ENCODE peak calls at places on chromosomes 2 and 18, in six cellular contexts. R, I, O, Q, G and T are unnamed samples.

GRCh38 chr2:197360744-197361156 is 50.2 kb upstream of the ANKRD44 start:
- DNase-seq in O (no peak), Q (peak; percentile 83), G (peak; percentile 79), I (no peak), R (no peak), T (peak; percentile 60)

GRCh38 chr2:16546128-16546754 is 119.4 kb downstream of the CYRIA start:
- DNase-seq in Q (peak; percentile 30), R (no peak), G (peak; percentile 46), I (no peak), O (no peak), T (peak; percentile 69)

GRCh38 chr2:48131503-48132293 is 225.4 kb upstream of the FBXO11 start:
- DNase-seq in I (no peak), O (no peak), G (peak; percentile 81), Q (peak; percentile 65), R (no peak), T (peak; percentile 52)

GRCh38 chr2:101435011-101435862 is 39.7 kb downstream of the RFX8 start:
- DNase-seq in G (peak; percentile 32), I (no peak), O (no peak), R (no peak), Q (peak; percentile 77), T (peak; percentile 70)

GRCh38 chr2:10557506-10558265 is 109.6 kb upstream of the ODC1 start:
- DNase-seq in O (no peak), Q (no peak), I (no peak), G (no peak), R (no peak), T (no peak)

GRCh38 chr2:33412920-33413319 is 63.5 kb upstream of the RASGRP3 start:
- DNase-seq in Q (peak; percentile 70), I (no peak), G (peak; percentile 71), O (no peak), R (peak; percentile 55), T (peak; percentile 38)

GRCh38 chr2:176120369-176121307 is 1.9 kb upstream of the HOXD9 start:
- DNase-seq in R (no peak), G (no peak), Q (no peak), I (no peak), O (no peak), T (no peak)

GRCh38 chr2:61253136-61253535 is 91.1 kb downstream of the C2orf74 start:
- DNase-seq in O (no peak), I (no peak), G (peak; percentile 21), Q (peak; percentile 20), R (no peak), T (no peak)

GRCh38 chr2:187390891-187391290 is 57.2 kb downstream of the CALCRL start:
- DNase-seq in G (peak; percentile 89), Q (peak; percentile 91), O (no peak), I (no peak), R (peak; percentile 13), T (no peak)

GRCh38 chr2:222892321-222892720 is 31.5 kb downstream of the ACSL3 start:
- DNase-seq in Q (peak; percentile 45), O (no peak), I (no peak), R (no peak), G (no peak), T (no peak)

GRCh38 chr2:207951734-207952480 is 73.4 kb downstream of the PLEKHM3 start:
- DNase-seq in Q (no peak), G (no peak), O (no peak), R (no peak), I (no peak), T (no peak)

GRCh38 chr18:62832282-62832681 is 116.9 kb downstream of the PHLPP1 start:
- DNase-seq in R (no peak), I (no peak), O (no peak), G (no peak), Q (no peak), T (no peak)

GRCh38 chr2:240917684-240918257 is 11.6 kb downstream of the CROCC2 start:
- DNase-seq in G (peak; percentile 24), I (peak; percentile 13), Q (peak; percentile 7), R (no peak), O (no peak), T (no peak)

GRCh38 chr2:85245891-85246290 is 81.9 kb downstream of the TGOLN2 start:
- DNase-seq in O (no peak), I (no peak), R (no peak), G (peak; percentile 59), Q (peak; percentile 23), T (no peak)

GRCh38 chr2:15617778-15618448 is 26.2 kb downstream of the DDX1 start:
- DNase-seq in Q (no peak), I (no peak), G (no peak), R (no peak), O (no peak), T (no peak)

GRCh38 chr2:55807900-55808299 is 114.3 kb upstream of the PNPT1 start:
- DNase-seq in G (no peak), R (no peak), Q (no peak), I (no peak), O (no peak), T (no peak)

GRCh38 chr2:196262606-196263005 is 91.2 kb upstream of the STK17B start:
- DNase-seq in O (no peak), Q (no peak), I (no peak), G (no peak), R (no peak), T (no peak)

GRCh38 chr18:59311631-59312030 is 6.8 kb downstream of the CPLX4 start:
- DNase-seq in Q (peak; percentile 16), I (no peak), G (peak; percentile 65), O (no peak), R (no peak), T (peak; percentile 13)

GRCh38 chr18:76803413-76803812 is 18.9 kb upstream of the ZNF236 start:
- DNase-seq in I (no peak), G (no peak), O (no peak), Q (no peak), R (no peak), T (no peak)

GRCh38 chr18:76805221-76805620 is 17.1 kb upstream of the ZNF236 start:
- DNase-seq in R (no peak), Q (peak; percentile 42), G (peak; percentile 73), O (no peak), I (no peak), T (no peak)

GRCh38 chr18:76806301-76806700 is 16.1 kb upstream of the ZNF236 start:
- DNase-seq in I (no peak), Q (no peak), G (no peak), O (no peak), R (no peak), T (no peak)

GRCh38 chr18:76803814-76804213 is 18.5 kb upstream of the ZNF236 start:
- DNase-seq in I (peak; percentile 36), O (peak; percentile 67), G (peak; percentile 75), R (peak; percentile 55), Q (peak; percentile 40), T (peak; percentile 20)

DNA sequence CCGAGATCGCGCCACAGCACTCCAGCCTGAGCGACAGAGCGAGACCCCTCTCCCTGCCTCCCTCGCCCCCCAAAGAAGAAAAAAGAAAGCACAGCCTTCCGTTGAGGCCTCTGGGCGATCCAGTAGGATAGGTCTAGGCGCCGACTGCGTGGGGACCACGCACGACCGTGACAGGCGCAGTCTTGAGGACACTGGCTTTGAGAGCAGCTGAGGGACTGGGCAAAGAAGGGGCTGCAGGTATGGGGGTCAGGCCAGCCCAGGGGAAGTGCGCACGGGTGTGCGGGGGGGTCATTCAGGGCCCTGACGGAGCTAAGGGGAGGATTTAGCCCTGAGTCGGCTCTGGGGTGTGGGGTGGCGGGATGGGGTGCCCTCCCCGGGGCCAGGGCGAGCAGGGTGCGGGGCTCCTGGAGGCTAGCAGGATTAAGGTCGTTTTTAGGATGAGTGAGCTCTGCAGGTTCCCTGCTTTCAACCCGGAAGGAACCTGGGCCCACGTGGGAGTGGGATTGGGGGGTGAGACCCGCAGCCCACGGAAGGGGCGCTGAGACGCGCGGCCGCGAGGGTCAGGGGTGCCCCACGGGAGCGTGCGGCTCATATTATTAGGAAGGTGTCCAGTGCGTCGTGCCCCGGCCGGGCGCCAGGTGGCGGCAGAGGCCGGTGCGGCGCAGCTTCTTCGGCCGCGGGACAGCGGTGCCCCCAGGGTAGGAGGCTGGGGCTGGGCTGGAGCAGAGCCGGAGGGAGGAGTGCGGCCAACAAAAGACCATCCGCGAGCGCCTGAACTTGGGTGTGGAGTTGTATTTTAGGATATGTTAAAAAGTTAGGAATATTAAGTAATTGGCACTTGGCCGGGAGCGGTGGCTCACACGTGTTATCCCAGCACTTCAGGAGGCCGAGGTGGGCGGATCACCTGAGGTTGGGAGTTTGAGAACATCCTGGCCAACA is 20.5 kb upstream of the ZNF236 start:
- DNase-seq in Q (peak; percentile 35), I (peak; percentile 59), G (peak; percentile 62), O (peak; percentile 71), R (peak; percentile 70), T (no peak)
- H3K4me3 ChIP-seq in Q (peak overlapping the region; percentile 33), I (peak overlapping the region; percentile 54), G (peak overlapping the region; percentile 59), O (peak overlapping the region; percentile 41), R (peak overlapping the region; percentile 56), T (peak overlapping the region; percentile 39)

GRCh38 chr2:234450431-234451095 is 46.3 kb downstream of the ARL4C start:
- DNase-seq in G (no peak), I (no peak), R (no peak), O (no peak), Q (no peak), T (no peak)

GRCh38 chr2:234454433-234454832 is 42.4 kb downstream of the ARL4C start:
- DNase-seq in Q (no peak), R (no peak), O (no peak), G (no peak), I (no peak), T (no peak)

GRCh38 chr2:234451242-234451641 is 45.6 kb downstream of the ARL4C start:
- DNase-seq in Q (peak; percentile 61), G (no peak), R (no peak), O (no peak), I (no peak), T (no peak)

GRCh38 chr2:234453216-234453615 is 43.7 kb downstream of the ARL4C start:
- DNase-seq in O (no peak), R (no peak), I (no peak), Q (peak; percentile 40), G (no peak), T (no peak)

GRCh38 chr2:234451852-234452625 is 44.8 kb downstream of the ARL4C start:
- DNase-seq in G (peak; percentile 92), O (no peak), R (peak; percentile 34), Q (peak; percentile 98), I (no peak), T (peak; percentile 64)
- H3K4me3 ChIP-seq in G (no peak overlapping the region), O (no peak overlapping the region), R (no peak overlapping the region), Q (no peak overlapping the region), I (no peak overlapping the region), T (no peak overlapping the region)

DNA sequence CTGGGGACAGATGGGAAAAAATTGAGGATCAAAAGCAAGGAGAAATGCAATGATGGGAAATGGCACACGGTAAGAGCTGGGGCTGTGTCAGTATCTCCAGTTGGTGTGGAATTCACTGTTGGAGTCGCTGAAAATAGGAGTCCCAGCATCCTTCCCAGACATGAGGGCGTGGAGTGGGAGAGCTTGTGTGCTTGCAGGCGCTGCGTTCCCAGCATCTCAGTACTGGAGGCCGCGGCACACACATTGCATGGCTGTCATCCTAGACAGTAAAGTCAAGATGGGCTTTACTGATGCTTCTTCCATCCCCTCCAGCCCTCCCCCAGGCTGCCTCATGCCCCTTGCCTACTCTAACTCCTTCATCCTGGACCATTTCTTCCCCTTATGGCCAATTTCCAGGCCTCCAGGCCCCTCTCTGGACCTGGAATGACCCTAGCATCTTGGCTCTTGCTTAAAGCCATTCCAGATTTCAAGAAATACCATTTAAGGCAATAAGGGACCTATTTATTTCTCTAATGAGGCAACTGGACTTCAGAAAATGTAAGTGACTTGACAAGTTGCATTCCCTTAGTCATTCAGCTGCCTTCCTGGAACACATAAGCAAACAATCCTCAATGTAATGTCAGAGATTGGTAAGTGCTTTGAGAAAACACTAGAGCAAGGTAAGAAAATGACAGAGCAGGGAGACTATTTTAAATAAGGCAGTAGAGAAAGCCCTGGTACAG is 70.5 kb upstream of the TTC39C start:
- DNase-seq in R (no peak), O (no peak), I (no peak), G (peak; percentile 59), Q (peak; percentile 89), T (no peak)
- H3K4me3 ChIP-seq in R (no peak overlapping the region), O (no peak overlapping the region), I (no peak overlapping the region), G (no peak overlapping the region), Q (no peak overlapping the region), T (no peak overlapping the region)

GRCh38 chr18:22559414-22560282 is 141.9 kb upstream of the CTAGE1 start:
- DNase-seq in Q (peak; percentile 79), G (peak; percentile 89), I (peak; percentile 78), O (peak; percentile 57), R (peak; percentile 50), T (no peak)
- H3K4me3 ChIP-seq in Q (peak overlapping the region; percentile 64), G (peak overlapping the region; percentile 75), I (peak overlapping the region; percentile 69), O (peak overlapping the region; percentile 57), R (peak overlapping the region; percentile 63), T (peak overlapping the region; percentile 49)